ENCODE peak calls at places on chromosomes 16 and 17, in ten cellular contexts. A is stimulated activated CD4-positive, alpha-beta T cell treated with anti-CD3 and anti-CD28 coated beads, Interleukin-1b, Interleukin-23, amount 100 ng/mL, for 1 hour; R is amniotic stem cell; N is activated T-helper 1 cell treated with anti-CD3 and anti-CD28 coated beads, Interleukin-12 subunit alpha, Interleukin-12 subunit beta, Interleukin-2, Interleukin-4 antibody, amounts not matched to agents 30 ng/mL and 10 ng/mL and 1 ng/mL, durations not matched to agents 14 hours and 24 hours and 36 hours; V is NCI-H69; I is COR-L47; K is MG63; P is fibroblast of lung; M is AML-193; G is KG1. B is an unnamed sample.

GRCh38 chr16:20114356-20114755 is 40.7 kb upstream of the GPR139 start:
- DNase-seq in R (no peak), N (no peak), K (peak), P (no peak), V (peak), M (no peak), G (no peak), I (no peak), A (no peak), B (no peak)

GRCh38 chr17:72421128-72422092 is 300.6 kb downstream of the SOX9 start:
- DNase-seq in I (peak), M (no peak), K (peak), V (peak), A (no peak), G (peak), N (no peak), R (peak), P (peak), B (peak)

GRCh38 chr16:3431779-3432219 is 11.5 kb downstream of the ZNF597 start:
- DNase-seq in P (peak), N (no peak), R (no peak), G (peak), M (no peak), K (peak), I (no peak), A (no peak), V (no peak), B (no peak)

GRCh38 chr16:89037261-89038152 is 56.1 kb upstream of the ACSF3 start:
- DNase-seq in M (peak), G (no peak), A (no peak), I (no peak), R (peak), K (no peak), P (peak), N (peak), V (no peak), B (no peak)

GRCh38 chr17:39854909-39855308 is 9.2 kb downstream of the IKZF3 start:
- DNase-seq in K (no peak), I (no peak), G (no peak), V (no peak), A (no peak), N (no peak), R (no peak), M (no peak), P (no peak), B (no peak)

GRCh38 chr16:58196898-58197313 is 1.0 kb downstream of the CSNK2A2 start:
- DNase-seq in K (peak), V (no peak), P (peak), R (no peak), G (no peak), M (no peak), I (no peak), A (no peak), N (no peak), B (no peak)

GRCh38 chr17:902463-902862 is 77.1 kb downstream of the NXN start:
- DNase-seq in P (no peak), R (no peak), G (no peak), I (no peak), V (no peak), K (no peak), N (no peak), A (no peak), M (no peak), B (no peak)

GRCh38 chr16:68704232-68704867 is 32.7 kb upstream of the CDH1 start:
- DNase-seq in R (peak), M (peak), G (peak), K (peak), V (peak), I (peak), A (no peak), N (peak), P (peak), B (no peak)

GRCh38 chr16:55570159-55570558 is 3.7 kb downstream of the CAPNS2 start:
- DNase-seq in R (no peak), P (no peak), K (no peak), V (no peak), G (no peak), A (no peak), N (no peak), I (no peak), M (no peak), B (no peak)

GRCh38 chr16:23071202-23072083 is 77.8 kb downstream of the USP31 start:
- DNase-seq in I (no peak), M (no peak), R (no peak), P (no peak), N (no peak), A (no peak), V (no peak), K (peak), G (no peak), B (no peak)

GRCh38 chr16:66740533-66740932 is 10.9 kb downstream of the DYNC1LI2 start:
- DNase-seq in I (no peak), N (no peak), A (no peak), M (no peak), K (no peak), V (peak), R (no peak), P (peak), G (no peak), B (no peak)

B was measured in AG04449.